ENCODE peak calls at places on chromosome 15, in six cellular contexts. O is GM23248, K is neural progenitor cell, I is HCT116, P is SK-N-SH, L is MM.1S. Z is an unnamed sample.

GRCh38 chr15:70863450-70864218 is 9.7 kb upstream of the LARP6 start:
- DNase-seq in O (peak), P (no peak), L (no peak), I (peak), K (no peak), Z (peak)

GRCh38 chr15:75801859-75802593 is 41.2 kb upstream of the UBE2Q2 start:
- DNase-seq in O (peak), K (peak), L (peak), I (peak), P (peak), Z (peak)

GRCh38 chr15:61575597-61575996 is 346.5 kb upstream of the RORA start:
- DNase-seq in L (no peak), I (no peak), K (no peak), O (no peak), P (no peak), Z (no peak)

GRCh38 chr15:31086344-31086743 is 15.2 kb downstream of the TRPM1 start:
- DNase-seq in I (no peak), O (no peak), K (no peak), L (no peak), P (no peak), Z (no peak)

GRCh38 chr15:90432253-90432652 is 44.2 kb downstream of the IQGAP1 start:
- DNase-seq in I (no peak), L (no peak), K (no peak), O (no peak), P (no peak), Z (no peak)

GRCh38 chr15:37045859-37046318 is 54.5 kb downstream of the MEIS2 start:
- DNase-seq in K (peak), I (no peak), P (no peak), O (no peak), L (no peak), Z (no peak)

GRCh38 chr15:24985224-24985623 is 30.4 kb downstream of the SNRPN start:
- DNase-seq in L (no peak), I (no peak), O (no peak), K (no peak), P (no peak), Z (no peak)

GRCh38 chr15:82531496-82532382 is 8.5 kb downstream of the RPS17 start:
- DNase-seq in I (no peak), P (no peak), O (peak), L (no peak), K (no peak), Z (no peak)

GRCh38 chr15:62895905-62896316 is 146.6 kb upstream of the TPM1 start:
- DNase-seq in L (no peak), K (no peak), P (no peak), O (peak), I (no peak), Z (peak)

GRCh38 chr15:70094690-70095311 is 2.9 kb downstream of the TLE3 start:
- DNase-seq in I (no peak), K (no peak), L (peak), P (no peak), O (peak), Z (no peak)

GRCh38 chr15:80518522-80518921 is 114.3 kb downstream of the ARNT2 start:
- DNase-seq in L (no peak), I (no peak), O (no peak), K (no peak), P (no peak), Z (no peak)

GRCh38 chr15:80517290-80517689 is 113.1 kb downstream of the ARNT2 start:
- DNase-seq in K (no peak), P (no peak), O (no peak), L (no peak), I (no peak), Z (no peak)

GRCh38 chr15:80509800-80510199 is 105.6 kb downstream of the ARNT2 start:
- DNase-seq in I (no peak), O (no peak), L (no peak), K (no peak), P (no peak), Z (no peak)

GRCh38 chr15:80512729-80513670 is 108.8 kb downstream of the ARNT2 start:
- DNase-seq in L (peak), I (peak), K (no peak), O (peak), P (peak), Z (peak)

DNA sequence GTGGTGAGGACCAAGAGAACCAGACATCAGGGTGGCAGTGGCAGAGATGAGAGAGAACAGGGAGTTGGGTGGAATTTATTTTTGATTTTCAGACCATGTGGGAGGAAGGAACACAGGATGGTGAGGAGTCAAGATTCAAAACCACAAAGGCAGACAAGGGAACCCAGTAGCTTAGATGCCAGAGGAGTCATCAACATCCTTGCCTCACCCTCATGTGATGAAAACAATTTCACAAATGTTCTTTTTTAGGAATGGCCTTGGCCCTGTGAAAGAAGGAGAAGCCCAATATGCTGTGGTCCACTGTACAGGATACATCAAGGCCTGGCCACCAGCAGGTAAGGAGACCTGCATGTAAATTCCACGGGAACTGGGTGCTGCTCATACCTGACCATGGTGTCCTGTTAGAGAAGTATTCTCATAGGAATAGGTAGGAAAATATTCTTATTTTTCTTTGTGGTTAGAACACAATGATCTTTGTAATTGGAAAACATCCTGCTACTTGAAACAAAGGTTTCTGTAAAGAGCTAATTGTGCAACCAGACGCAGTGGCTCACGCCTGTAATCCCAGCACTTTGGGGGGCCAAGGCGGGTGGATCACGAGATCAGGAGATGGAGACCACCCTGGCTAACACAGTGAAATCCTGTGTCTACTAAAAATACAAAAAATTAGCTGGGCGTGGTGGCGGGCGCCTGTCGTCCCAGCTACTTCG is 110.0 kb downstream of the ARNT2 start:
- DNase-seq in I (no peak), O (peak), P (no peak), L (no peak), K (no peak), Z (no peak)
- TF ChIP-seq EZH2phosphoT487 in I (no peak), O (no peak), P (no peak), L (no peak), K (no peak), Z (no peak)

GRCh38 chr15:72170691-72171090 is 26.9 kb downstream of the GRAMD2A start:
- DNase-seq in P (no peak), K (no peak), L (no peak), I (no peak), O (no peak), Z (no peak)
- H3K9ac ChIP-seq in P (no peak), K (no peak), L (no peak), I (no peak), O (no peak), Z (no peak)

DNA sequence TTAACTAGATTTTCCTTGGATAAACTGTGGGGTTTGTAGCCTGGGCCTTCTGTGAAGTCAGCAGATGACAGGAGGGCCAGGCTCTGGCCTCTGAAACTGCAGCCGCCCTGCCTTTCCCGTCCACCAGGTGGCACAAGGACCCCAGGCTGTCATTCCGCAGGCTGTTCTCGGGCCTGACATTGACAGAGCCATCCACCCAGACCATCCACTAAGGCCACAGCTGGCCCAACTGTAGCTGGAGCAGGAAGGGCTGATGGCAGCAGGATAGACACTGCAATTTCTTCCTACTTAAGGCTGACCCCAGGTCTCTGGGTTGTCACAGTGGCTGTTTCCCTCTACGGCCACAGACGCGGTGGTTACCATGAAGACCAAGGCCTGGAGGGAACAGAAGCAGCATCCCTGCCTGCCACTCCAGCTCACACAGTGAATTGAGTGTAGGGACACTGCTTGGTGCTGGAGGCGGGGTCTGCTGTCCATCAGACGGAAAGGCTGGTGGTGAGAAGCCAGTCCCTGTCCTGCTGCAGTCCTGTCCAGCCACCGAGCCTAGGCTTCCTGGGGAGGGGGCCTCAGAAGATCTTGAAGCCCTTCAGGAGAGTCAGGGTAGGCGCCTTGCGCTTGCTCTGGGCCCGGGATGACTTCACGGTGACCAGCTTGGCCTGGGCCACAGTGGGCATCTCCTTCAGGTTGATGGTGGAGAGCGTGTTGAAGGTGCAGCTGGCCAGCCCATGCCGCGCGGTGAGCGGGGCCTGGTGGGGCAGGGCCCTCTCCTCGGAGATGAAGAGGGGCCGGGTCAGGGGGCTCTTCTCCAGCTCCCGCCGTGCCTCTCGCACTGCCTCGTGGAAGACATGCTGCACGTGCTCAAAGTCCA is 9.4 kb downstream of the SLC51B start:
- DNase-seq in K (peak), O (peak), L (peak), P (peak), I (peak), Z (peak)
- TF ChIP-seq EZH2phosphoT487 in K (no peak), O (no peak), L (no peak), P (no peak), I (no peak), Z (no peak)

GRCh38 chr15:101620645-101621044 is 31.5 kb downstream of the TM2D3 start:
- DNase-seq in P (no peak), O (no peak), I (no peak), L (peak), K (no peak), Z (no peak)
- H3K9ac ChIP-seq in P (no peak), O (no peak), I (no peak), L (peak), K (no peak), Z (no peak)

GRCh38 chr15:27806396-27806795 is 292.7 kb downstream of the OCA2 start:
- DNase-seq in O (no peak), L (no peak), P (no peak), K (no peak), I (no peak), Z (no peak)
- TF ChIP-seq EZH2phosphoT487 in O (no peak), L (no peak), P (no peak), K (no peak), I (no peak), Z (no peak)

GRCh38 chr15:66772967-66773873 is 71.2 kb downstream of the SMAD6 start:
- DNase-seq in L (no peak), K (peak), I (no peak), O (peak), P (peak), Z (no peak)
- H3K9ac ChIP-seq in L (no peak), K (no peak), I (no peak), O (peak), P (peak), Z (no peak)